ENCODE peak calls at places on chromosomes 5 and 9, in ten cellular contexts. B, J, Q, O, U, I, V, X, Y and E are unnamed samples.

GRCh38 chr5:167671176-167671575 is 620.3 kb upstream of the WWC1 start:
- DNase-seq in U (no peak), X (no peak), O (peak; percentile 54), V (no peak), I (no peak), Y (no peak), B (no peak), J (no peak), Q (no peak), E (no peak)

GRCh38 chr5:142722896-142723295 is 37.0 kb upstream of the FGF1 start:
- DNase-seq in U (no peak), V (no peak), Y (no peak), Q (no peak), O (no peak), I (no peak), X (no peak), J (no peak), B (no peak), E (no peak)

GRCh38 chr5:144092510-144092909 is 77.9 kb downstream of the YIPF5 start:
- DNase-seq in U (no peak), Y (no peak), J (no peak), O (peak; percentile 30), X (no peak), I (no peak), Q (no peak), B (no peak), V (no peak), E (no peak)

GRCh38 chr9:93262537-93263310 is 78.8 kb downstream of the WNK2 start:
- DNase-seq in J (no peak), Y (no peak), I (no peak), O (no peak), B (no peak), V (peak; percentile 68), U (no peak), X (no peak), Q (peak; percentile 45), E (no peak)

GRCh38 chr5:109690456-109691247 is 925 bp downstream of the MAN2A1 start:
- DNase-seq in I (peak; percentile 63), Q (peak; percentile 71), O (peak; percentile 61), X (peak; percentile 18), B (peak; percentile 84), Y (peak; percentile 79), U (peak; percentile 34), V (peak; percentile 5), J (peak; percentile 38), E (no peak)

GRCh38 chr5:130706696-130707095 is 458.4 kb downstream of the HINT1 start:
- DNase-seq in J (no peak), V (no peak), B (no peak), I (no peak), U (no peak), O (no peak), Q (no peak), Y (no peak), X (no peak), E (no peak)

GRCh38 chr9:77911928-77912327 is 119.7 kb downstream of the GNAQ start:
- DNase-seq in J (no peak), Q (no peak), Y (no peak), O (no peak), B (no peak), I (no peak), V (no peak), U (no peak), X (no peak), E (no peak)

GRCh38 chr5:161342886-161343285 is 203.6 kb downstream of the GABRB2 start:
- DNase-seq in X (no peak), Y (no peak), B (no peak), U (no peak), O (no peak), I (no peak), Q (no peak), J (no peak), V (no peak), E (no peak)

GRCh38 chr5:65059681-65060598 is 291.2 kb downstream of the CWC27 start:
- DNase-seq in Q (no peak), I (no peak), X (no peak), J (no peak), V (no peak), O (no peak), U (no peak), B (no peak), Y (no peak), E (no peak)

GRCh38 chr5:14056039-14056438 is 87.1 kb upstream of the TRIO start:
- DNase-seq in J (no peak), O (no peak), U (no peak), Q (no peak), Y (no peak), V (no peak), I (no peak), X (no peak), B (no peak), E (no peak)

GRCh38 chr9:105443121-105443520 is 4.7 kb upstream of the FSD1L start:
- DNase-seq in U (no peak), Y (no peak), B (no peak), I (no peak), V (no peak), O (no peak), J (no peak), Q (no peak), X (no peak), E (no peak)

GRCh38 chr5:177468329-177469058 is 4.9 kb downstream of the DBN1 start:
- DNase-seq in U (no peak), I (no peak), V (no peak), Q (no peak), O (peak; percentile 30), X (no peak), J (no peak), Y (no peak), B (no peak), E (no peak)

GRCh38 chr5:111512406-111513174 is at the start of gene STARD4:
- DNase-seq in I (peak; percentile 94), U (peak; percentile 94), J (peak; percentile 91), O (peak; percentile 95), Y (peak; percentile 96), Q (peak; percentile 94), X (peak; percentile 92), V (peak; percentile 95), B (peak; percentile 97), E (peak; percentile 36)

GRCh38 chr5:141496038-141496437 is 7.2 kb downstream of the PCDHGC5 start:
- DNase-seq in I (no peak), X (no peak), O (no peak), Y (no peak), V (no peak), Q (no peak), J (no peak), U (no peak), B (no peak), E (no peak)

GRCh38 chr5:9838906-9839305 is 208.8 kb upstream of the TAS2R1 start:
- DNase-seq in B (no peak), J (no peak), V (no peak), Y (no peak), X (no peak), O (no peak), I (no peak), Q (no peak), U (no peak), E (no peak)

GRCh38 chr5:55234171-55234700 is 828 bp upstream of the CCNO start:
- DNase-seq in B (no peak), O (peak; percentile 48), I (peak; percentile 65), U (no peak), X (no peak), Q (peak; percentile 48), V (peak; percentile 18), Y (peak; percentile 42), J (peak; percentile 24), E (no peak)

GRCh38 chr9:120353501-120353900 is 226.5 kb downstream of the CDK5RAP2 start:
- DNase-seq in X (no peak), Y (no peak), V (no peak), Q (no peak), J (no peak), O (no peak), B (no peak), I (no peak), U (no peak), E (no peak)

GRCh38 chr9:120303519-120303918 is 276.4 kb downstream of the CDK5RAP2 start:
- DNase-seq in Y (no peak), V (no peak), J (no peak), B (no peak), U (no peak), Q (no peak), O (no peak), I (no peak), X (no peak), E (no peak)

GRCh38 chr5:154300207-154300606 is 109.7 kb downstream of the GALNT10 start:
- DNase-seq in U (no peak), B (no peak), J (no peak), X (no peak), Q (no peak), O (no peak), V (no peak), Y (peak; percentile 87), I (no peak), E (no peak)

GRCh38 chr9:130483281-130483949 is 38.7 kb downstream of the ASS1 start:
- DNase-seq in B (no peak), U (no peak), V (no peak), I (no peak), X (no peak), J (no peak), Y (no peak), O (no peak), Q (no peak), E (no peak)

GRCh38 chr5:150384701-150385100 is 27.2 kb downstream of the TCOF1 start:
- DNase-seq in U (no peak), I (no peak), O (no peak), Q (no peak), V (no peak), Y (no peak), B (no peak), J (no peak), X (no peak), E (no peak)

GRCh38 chr5:160198886-160199409 is 30.4 kb upstream of the FABP6 start:
- DNase-seq in V (no peak), Y (no peak), J (peak; percentile 16), U (no peak), Q (no peak), I (no peak), B (no peak), X (no peak), O (no peak), E (no peak)

GRCh38 chr9:38527507-38527906 is 92.9 kb downstream of the ANKRD18A start:
- DNase-seq in U (no peak), J (no peak), Q (no peak), B (no peak), V (no peak), X (no peak), I (no peak), Y (no peak), O (no peak), E (no peak)

GRCh38 chr9:133873006-133873780 is 118.9 kb downstream of the VAV2 start:
- DNase-seq in Y (no peak), B (no peak), I (no peak), X (no peak), O (no peak), Q (no peak), V (no peak), J (no peak), U (no peak), E (no peak)

GRCh38 chr5:180399391-180399790 is 46.3 kb upstream of the GFPT2 start:
- DNase-seq in J (no peak), X (no peak), B (peak; percentile 34), O (no peak), Y (no peak), I (no peak), Q (no peak), V (no peak), U (no peak), E (no peak)

GRCh38 chr9:17578911-17579793 is at the start of gene SH3GL2:
- DNase-seq in Q (peak; percentile 34), I (peak; percentile 40), V (peak; percentile 95), J (peak; percentile 35), Y (peak; percentile 74), X (no peak), B (no peak), O (peak; percentile 61), U (no peak), E (no peak)

GRCh38 chr5:142830241-142831018 is 60.3 kb downstream of the ARHGAP26 start:
- DNase-seq in J (no peak), X (no peak), B (no peak), I (no peak), Q (no peak), Y (no peak), V (no peak), U (no peak), O (peak; percentile 48), E (no peak)

GRCh38 chr5:173789031-173789920 is 98.9 kb upstream of the CPEB4 start:
- DNase-seq in O (peak; percentile 87), I (no peak), J (no peak), X (no peak), U (no peak), Y (no peak), Q (no peak), B (no peak), V (no peak), E (no peak)